ENCODE peak calls at places on chromosomes 7 and 10, in eight cellular contexts. Q is GM23248, N is neural progenitor cell, I is hepatocyte, Z is OCI-LY7, L is HCT116, X is MM.1S, S is PC-3. M is an unnamed sample.
A peak's percentile ranks its signal among the peaks of the same experiment; 100 is the strongest.

GRCh38 chr10:113430634-113431033 is 122.2 kb upstream of the HABP2 start:
- DNase-seq in N (no peak), S (no peak), L (no peak), I (no peak), X (no peak), Z (no peak), Q (no peak), M (no peak)

GRCh38 chr7:29274156-29275017 is 79.8 kb downstream of the CHN2 start:
- DNase-seq in X (no peak), I (no peak), Q (peak; percentile 52), N (no peak), S (no peak), Z (no peak), L (no peak), M (no peak)

GRCh38 chr7:39069886-39070881 is 92.5 kb downstream of the POU6F2 start:
- DNase-seq in Z (no peak), X (no peak), I (no peak), Q (no peak), N (peak; percentile 53), L (no peak), S (no peak), M (no peak)

GRCh38 chr10:123896217-123896927 is 4.8 kb upstream of the CPXM2 start:
- DNase-seq in L (no peak), N (no peak), S (no peak), Z (no peak), I (no peak), Q (no peak), X (no peak), M (peak; percentile 65)

GRCh38 chr10:52965489-52965888 is 192.9 kb upstream of the MBL2 start:
- DNase-seq in N (no peak), L (no peak), S (no peak), Q (no peak), Z (no peak), X (no peak), I (no peak), M (no peak)

GRCh38 chr7:458511-459245 is 61.0 kb downstream of the PDGFA start:
- DNase-seq in I (no peak), X (no peak), Z (no peak), N (no peak), S (no peak), L (no peak), Q (no peak), M (no peak)

GRCh38 chr7:135199439-135199838 is 11.9 kb downstream of the WDR91 start:
- DNase-seq in Q (no peak), Z (no peak), I (no peak), N (no peak), S (no peak), X (no peak), L (no peak), M (no peak)

GRCh38 chr7:3861941-3862340 is 560.9 kb downstream of the SDK1 start:
- DNase-seq in Q (no peak), X (no peak), L (no peak), N (no peak), S (no peak), Z (no peak), I (peak; percentile 53), M (no peak)

GRCh38 chr7:120272896-120273475 is at the start of gene KCND2:
- DNase-seq in Z (no peak), S (no peak), Q (peak; percentile 40), I (peak; percentile 28), N (peak; percentile 73), L (no peak), X (peak; percentile 21), M (peak; percentile 39)

GRCh38 chr10:14451341-14451740 is 120.6 kb upstream of the FRMD4A start:
- DNase-seq in S (no peak), N (no peak), Z (no peak), X (no peak), L (no peak), Q (no peak), I (no peak), M (no peak)

GRCh38 chr10:36717118-36717517 is 408.3 kb upstream of the ANKRD30A start:
- DNase-seq in S (peak; percentile 82), I (no peak), L (no peak), N (no peak), X (no peak), Q (no peak), Z (no peak), M (no peak)

DNA sequence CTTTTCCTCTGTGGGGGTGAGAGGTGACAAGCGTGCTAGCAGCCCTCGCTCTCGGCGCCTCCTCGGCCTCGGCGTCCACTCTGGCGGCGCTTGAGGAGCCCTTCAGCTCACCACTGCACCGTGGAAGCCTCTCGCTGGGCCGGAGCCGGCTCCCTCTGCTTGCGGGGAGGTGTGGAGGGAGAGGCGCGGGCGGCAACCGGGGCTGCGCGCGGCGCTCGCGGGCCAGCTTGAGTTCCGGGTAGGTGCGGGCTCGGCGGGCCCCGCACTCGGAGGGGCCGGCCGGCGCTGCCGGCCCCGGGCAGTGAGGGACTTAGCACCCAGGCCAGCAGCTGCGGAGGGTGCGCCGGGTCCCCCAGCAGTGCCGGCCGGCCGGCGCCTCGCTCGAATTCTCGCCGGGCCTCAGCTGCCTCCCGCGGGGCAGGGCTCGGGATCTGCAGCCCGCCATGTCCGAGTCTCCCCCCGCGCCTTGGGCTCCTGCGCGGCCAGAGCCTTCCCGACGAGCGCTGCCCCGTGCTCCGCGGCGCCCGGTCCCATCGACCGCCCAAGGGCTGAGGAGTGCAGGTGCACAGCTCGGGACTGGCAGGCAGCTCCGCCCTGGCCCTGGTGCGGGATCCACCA is 352.8 kb upstream of the PODXL start:
- DNase-seq in Z (no peak), L (no peak), Q (peak; percentile 12), N (peak; percentile 54), I (peak; percentile 40), S (no peak), X (no peak), M (peak; percentile 72)
- H3K4me2 ChIP-seq in Z (no peak overlapping the region), L (no peak overlapping the region), Q (no peak overlapping the region), N (peak overlapping the region; percentile 77), I (peak overlapping the region; percentile 92), S (no peak overlapping the region), X (no peak overlapping the region), M (no peak overlapping the region)

GRCh38 chr7:37947138-37947839 is 26.8 kb downstream of the EPDR1 start:
- DNase-seq in Z (no peak), Q (no peak), I (no peak), N (no peak), X (no peak), L (no peak), S (no peak), M (no peak)

GRCh38 chr7:37956791-37957190 is 36.4 kb downstream of the EPDR1 start:
- DNase-seq in Z (no peak), L (no peak), Q (no peak), N (no peak), X (no peak), I (no peak), S (no peak), M (no peak)

GRCh38 chr7:37957236-37957970 is 37.0 kb downstream of the EPDR1 start:
- DNase-seq in Z (no peak), X (no peak), L (no peak), N (no peak), S (no peak), I (no peak), Q (no peak), M (no peak)

GRCh38 chr7:37947840-37948198 is 27.4 kb downstream of the EPDR1 start:
- DNase-seq in X (no peak), Q (no peak), I (no peak), L (no peak), S (no peak), N (no peak), Z (no peak), M (no peak)

DNA sequence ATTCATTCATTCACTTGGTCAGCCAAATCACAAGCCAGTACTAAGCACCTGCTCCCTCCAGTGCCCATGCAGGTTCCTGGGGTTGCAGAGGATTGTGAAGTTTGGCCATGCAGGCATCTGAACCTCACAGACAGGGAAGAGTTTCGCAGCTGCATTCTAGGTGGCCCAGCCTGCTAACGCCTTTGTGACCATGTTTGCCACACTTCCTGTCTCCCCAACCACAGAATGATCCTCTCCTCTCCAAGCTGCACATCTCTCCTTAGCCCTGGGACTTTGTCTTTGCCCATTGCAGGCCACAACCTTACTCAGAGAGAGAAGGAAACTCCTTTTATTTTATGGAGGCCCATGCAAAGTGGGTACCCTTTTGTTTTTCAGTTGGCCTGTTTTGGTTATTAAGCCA is 31.8 kb downstream of the EPDR1 start:
- DNase-seq in S (no peak), Z (no peak), X (no peak), N (no peak), Q (no peak), I (no peak), L (no peak), M (no peak)
- TF ChIP-seq EZH2phosphoT487 in S (no peak), Z (no peak), X (no peak), N (no peak), Q (no peak), I (no peak), L (no peak), M (no peak)

GRCh38 chr10:62618576-62619408 is 185.7 kb upstream of the ADO start:
- DNase-seq in N (no peak), I (peak; percentile 69), X (no peak), L (no peak), Z (peak; percentile 76), S (peak; percentile 99), Q (peak; percentile 86), M (no peak)

GRCh38 chr10:62617702-62618451 is 186.6 kb upstream of the ADO start:
- DNase-seq in X (no peak), Z (no peak), I (no peak), Q (no peak), S (no peak), L (no peak), N (no peak), M (no peak)

GRCh38 chr10:62623223-62623622 is 181.3 kb upstream of the ADO start:
- DNase-seq in I (no peak), Z (no peak), Q (no peak), X (no peak), N (no peak), L (no peak), S (no peak), M (no peak)

GRCh38 chr10:62619409-62619730 is 185.2 kb upstream of the ADO start:
- DNase-seq in I (no peak), S (no peak), Z (no peak), Q (no peak), X (no peak), L (no peak), N (no peak), M (no peak)

DNA sequence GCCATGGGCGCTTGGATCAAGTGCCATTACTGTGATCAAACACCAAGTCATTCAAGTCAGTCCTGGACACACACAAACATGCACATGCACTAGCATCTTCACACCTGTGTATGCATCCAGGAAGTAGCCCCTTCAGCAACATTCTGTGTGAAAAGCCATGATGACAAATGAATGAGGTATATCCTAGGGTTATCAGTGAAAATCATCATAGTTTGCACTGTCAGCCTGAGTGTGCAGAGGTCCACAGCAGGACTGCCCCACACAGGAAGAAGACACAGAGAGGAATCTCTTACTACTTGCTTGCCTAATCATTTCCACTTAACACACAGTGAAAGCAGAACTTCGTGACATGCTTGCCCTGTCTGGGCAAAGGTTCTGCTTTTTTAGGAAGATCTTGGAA is 184.0 kb upstream of the ADO start:
- DNase-seq in S (no peak), X (no peak), L (no peak), I (no peak), Q (no peak), N (no peak), Z (peak; percentile 38), M (no peak)
- H3K4me2 ChIP-seq in S (no peak overlapping the region), X (no peak overlapping the region), L (no peak overlapping the region), I (no peak overlapping the region), Q (no peak overlapping the region), N (no peak overlapping the region), Z (no peak overlapping the region), M (no peak overlapping the region)

DNA sequence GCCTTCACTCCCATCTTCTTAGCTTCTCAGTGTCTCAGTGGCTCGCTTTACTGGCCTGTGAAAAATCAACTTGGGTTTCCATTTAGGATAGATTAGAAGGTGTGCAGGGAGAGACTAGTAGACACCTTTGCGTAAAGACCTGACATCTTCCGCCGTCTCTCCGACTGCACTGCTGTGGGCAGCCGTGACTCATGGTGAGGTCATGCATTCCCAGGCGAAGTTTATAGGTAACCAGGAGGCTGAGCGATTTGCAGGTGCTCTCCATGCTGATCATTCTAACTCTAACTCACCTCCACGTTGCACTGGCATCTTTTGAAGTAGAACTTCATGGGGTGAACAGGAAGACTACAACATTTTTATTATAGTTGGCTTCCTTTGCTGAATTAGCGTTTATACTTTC is 68.0 kb upstream of the ZNF438 start:
- DNase-seq in X (no peak), Z (no peak), L (peak; percentile 81), I (peak; percentile 81), S (peak; percentile 94), Q (no peak), N (no peak), M (no peak)
- TF ChIP-seq EZH2phosphoT487 in X (no peak), Z (no peak), L (no peak), I (no peak), S (no peak), Q (no peak), N (no peak), M (no peak)